ENCODE peak calls at places on chromosomes 16 and 17, in eight cellular contexts. Y, M, W, I, L, H, J and G are unnamed samples.

GRCh38 chr17:1555618-1556471 is 6.7 kb downstream of the PITPNA start:
- DNase-seq in Y (no peak), M (no peak), W (no peak), I (no peak), L (peak), H (no peak), J (no peak), G (no peak)

GRCh38 chr17:62720126-62720850 is 87.8 kb downstream of the MARCHF10 start:
- DNase-seq in Y (peak), M (no peak), W (no peak), I (no peak), L (no peak), H (no peak), J (no peak), G (no peak)

GRCh38 chr16:27179500-27180072 is 23.7 kb upstream of the KDM8 start:
- DNase-seq in Y (peak), M (peak), W (peak), I (peak), L (peak), H (peak), J (peak), G (peak)

GRCh38 chr16:48478418-48478817 is 93.2 kb upstream of the SIAH1 start:
- DNase-seq in Y (no peak), M (no peak), W (no peak), I (no peak), L (no peak), H (no peak), J (no peak), G (no peak)

GRCh38 chr16:84498859-84499620 is 5.4 kb downstream of the MEAK7 start:
- DNase-seq in Y (no peak), M (no peak), W (no peak), I (peak), L (no peak), H (no peak), J (no peak), G (no peak)

GRCh38 chr16:86059253-86060171 is 160.6 kb downstream of the IRF8 start:
- DNase-seq in Y (no peak), M (no peak), W (no peak), I (peak), L (no peak), H (no peak), J (peak), G (no peak)

GRCh38 chr17:78611636-78612035 is 34.4 kb upstream of the DNAH17 start:
- DNase-seq in Y (peak), M (no peak), W (no peak), I (no peak), L (no peak), H (no peak), J (no peak), G (no peak)

GRCh38 chr16:25481636-25482035 is 210.1 kb upstream of the HS3ST4 start:
- DNase-seq in Y (no peak), M (no peak), W (no peak), I (no peak), L (no peak), H (no peak), J (no peak), G (no peak)

GRCh38 chr17:72407336-72408121 is 286.7 kb downstream of the SOX9 start:
- DNase-seq in Y (peak), M (peak), W (peak), I (peak), L (peak), H (peak), J (peak), G (no peak)

GRCh38 chr17:18966831-18967624 is 15.1 kb downstream of the SLC5A10 start:
- DNase-seq in Y (no peak), M (peak), W (peak), I (no peak), L (no peak), H (peak), J (no peak), G (no peak)

GRCh38 chr16:84643180-84643583 is 5.1 kb upstream of the KLHL36 start:
- DNase-seq in Y (peak), M (peak), W (peak), I (no peak), L (no peak), H (peak), J (peak), G (no peak)